ENCODE peak calls at places on chromosomes 6 and 20, in eight cellular contexts. One of them, this sample, is unnamed.

GRCh38 chr6:139060332-139060731 is 31.8 kb downstream of the ABRACL start:
- DNase-seq in left ventricle myocardium inferior: no peak
- DNase-seq in SK-N-SH: no peak
- DNase-seq in astrocyte of the spinal cord: peak
- DNase-seq in esophagus squamous epithelium: no peak
- DNase-seq in coronary artery: no peak
- DNase-seq in fibroblast of mammary gland: peak
- DNase-seq in GM23338: no peak
- DNase-seq in this sample: peak

GRCh38 chr6:112841553-112842337 is 494.6 kb downstream of the RFPL4B start:
- DNase-seq in SK-N-SH: no peak
- DNase-seq in esophagus squamous epithelium: no peak
- DNase-seq in fibroblast of mammary gland: no peak
- DNase-seq in GM23338: no peak
- DNase-seq in astrocyte of the spinal cord: no peak
- DNase-seq in coronary artery: no peak
- DNase-seq in left ventricle myocardium inferior: no peak
- DNase-seq in this sample: no peak

GRCh38 chr6:142900467-142900961 is 44.5 kb downstream of the HIVEP2 start:
- DNase-seq in coronary artery: no peak
- DNase-seq in astrocyte of the spinal cord: peak
- DNase-seq in esophagus squamous epithelium: no peak
- DNase-seq in left ventricle myocardium inferior: no peak
- DNase-seq in GM23338: no peak
- DNase-seq in SK-N-SH: no peak
- DNase-seq in fibroblast of mammary gland: peak
- DNase-seq in this sample: no peak

GRCh38 chr20:37543828-37544227 is 16.2 kb upstream of the BLCAP start:
- DNase-seq in left ventricle myocardium inferior: no peak
- DNase-seq in esophagus squamous epithelium: no peak
- DNase-seq in coronary artery: no peak
- DNase-seq in fibroblast of mammary gland: peak
- DNase-seq in GM23338: peak
- DNase-seq in SK-N-SH: peak
- DNase-seq in astrocyte of the spinal cord: no peak
- DNase-seq in this sample: peak

GRCh38 chr6:169208011-169208410 is 45.6 kb downstream of the THBS2 start:
- DNase-seq in coronary artery: no peak
- DNase-seq in left ventricle myocardium inferior: no peak
- DNase-seq in esophagus squamous epithelium: no peak
- DNase-seq in fibroblast of mammary gland: peak
- DNase-seq in SK-N-SH: no peak
- DNase-seq in astrocyte of the spinal cord: peak
- DNase-seq in GM23338: no peak
- DNase-seq in this sample: no peak

GRCh38 chr6:157539900-157540752 is 159.1 kb downstream of the ZDHHC14 start:
- DNase-seq in left ventricle myocardium inferior: no peak
- DNase-seq in GM23338: no peak
- DNase-seq in fibroblast of mammary gland: no peak
- DNase-seq in astrocyte of the spinal cord: no peak
- DNase-seq in esophagus squamous epithelium: no peak
- DNase-seq in SK-N-SH: no peak
- DNase-seq in coronary artery: peak
- DNase-seq in this sample: no peak

GRCh38 chr20:24608926-24609667 is 139.7 kb downstream of the SYNDIG1 start:
- DNase-seq in GM23338: no peak
- DNase-seq in coronary artery: no peak
- DNase-seq in fibroblast of mammary gland: peak
- DNase-seq in SK-N-SH: no peak
- DNase-seq in left ventricle myocardium inferior: no peak
- DNase-seq in astrocyte of the spinal cord: peak
- DNase-seq in esophagus squamous epithelium: no peak
- DNase-seq in this sample: peak

GRCh38 chr6:127972815-127973214 is 72.0 kb upstream of the THEMIS start:
- DNase-seq in astrocyte of the spinal cord: no peak
- DNase-seq in fibroblast of mammary gland: no peak
- DNase-seq in left ventricle myocardium inferior: no peak
- DNase-seq in esophagus squamous epithelium: no peak
- DNase-seq in SK-N-SH: no peak
- DNase-seq in GM23338: no peak
- DNase-seq in coronary artery: no peak
- DNase-seq in this sample: peak

GRCh38 chr20:48642105-48642880 is 185.5 kb downstream of the PREX1 start:
- DNase-seq in fibroblast of mammary gland: no peak
- DNase-seq in esophagus squamous epithelium: no peak
- DNase-seq in left ventricle myocardium inferior: no peak
- DNase-seq in coronary artery: no peak
- DNase-seq in astrocyte of the spinal cord: no peak
- DNase-seq in SK-N-SH: no peak
- DNase-seq in GM23338: no peak
- DNase-seq in this sample: no peak

GRCh38 chr6:894274-894673 is 201.3 kb upstream of the EXOC2 start:
- DNase-seq in esophagus squamous epithelium: no peak
- DNase-seq in astrocyte of the spinal cord: no peak
- DNase-seq in left ventricle myocardium inferior: no peak
- DNase-seq in coronary artery: no peak
- DNase-seq in fibroblast of mammary gland: no peak
- DNase-seq in GM23338: peak
- DNase-seq in SK-N-SH: no peak
- DNase-seq in this sample: no peak

GRCh38 chr6:119791746-119792145 is 442.2 kb upstream of the MAN1A1 start:
- DNase-seq in GM23338: no peak
- DNase-seq in left ventricle myocardium inferior: no peak
- DNase-seq in coronary artery: no peak
- DNase-seq in SK-N-SH: no peak
- DNase-seq in fibroblast of mammary gland: peak
- DNase-seq in esophagus squamous epithelium: no peak
- DNase-seq in astrocyte of the spinal cord: peak
- DNase-seq in this sample: peak

GRCh38 chr6:17633465-17634188 is 33.5 kb downstream of the FAM8A1 start:
- DNase-seq in astrocyte of the spinal cord: no peak
- DNase-seq in esophagus squamous epithelium: no peak
- DNase-seq in left ventricle myocardium inferior: no peak
- DNase-seq in fibroblast of mammary gland: no peak
- DNase-seq in GM23338: no peak
- DNase-seq in coronary artery: no peak
- DNase-seq in SK-N-SH: no peak
- DNase-seq in this sample: no peak

GRCh38 chr6:84645563-84646266 is 118.7 kb downstream of the TBX18 start:
- DNase-seq in esophagus squamous epithelium: no peak
- DNase-seq in left ventricle myocardium inferior: no peak
- DNase-seq in astrocyte of the spinal cord: peak
- DNase-seq in fibroblast of mammary gland: peak
- DNase-seq in coronary artery: no peak
- DNase-seq in SK-N-SH: no peak
- DNase-seq in GM23338: no peak
- DNase-seq in this sample: peak

GRCh38 chr6:2958802-2959201 is 12.6 kb downstream of the SERPINB6 start:
- DNase-seq in esophagus squamous epithelium: no peak
- DNase-seq in astrocyte of the spinal cord: no peak
- DNase-seq in fibroblast of mammary gland: no peak
- DNase-seq in left ventricle myocardium inferior: no peak
- DNase-seq in coronary artery: no peak
- DNase-seq in SK-N-SH: no peak
- DNase-seq in GM23338: no peak
- DNase-seq in this sample: no peak

GRCh38 chr20:7938058-7938457 is 2.2 kb downstream of the HAO1 start:
- DNase-seq in astrocyte of the spinal cord: no peak
- DNase-seq in left ventricle myocardium inferior: no peak
- DNase-seq in GM23338: no peak
- DNase-seq in SK-N-SH: no peak
- DNase-seq in esophagus squamous epithelium: no peak
- DNase-seq in fibroblast of mammary gland: no peak
- DNase-seq in coronary artery: no peak
- DNase-seq in this sample: peak

GRCh38 chr6:157985378-157986155 is 3.9 kb downstream of the SYNJ2 start:
- DNase-seq in coronary artery: no peak
- DNase-seq in GM23338: peak
- DNase-seq in SK-N-SH: no peak
- DNase-seq in astrocyte of the spinal cord: no peak
- DNase-seq in esophagus squamous epithelium: no peak
- DNase-seq in fibroblast of mammary gland: no peak
- DNase-seq in left ventricle myocardium inferior: no peak
- DNase-seq in this sample: no peak

GRCh38 chr6:18595774-18596528 is 208.8 kb downstream of the RNF144B start:
- DNase-seq in fibroblast of mammary gland: peak
- DNase-seq in esophagus squamous epithelium: no peak
- DNase-seq in left ventricle myocardium inferior: no peak
- DNase-seq in astrocyte of the spinal cord: peak
- DNase-seq in SK-N-SH: peak
- DNase-seq in GM23338: peak
- DNase-seq in coronary artery: no peak
- DNase-seq in this sample: peak

DNA sequence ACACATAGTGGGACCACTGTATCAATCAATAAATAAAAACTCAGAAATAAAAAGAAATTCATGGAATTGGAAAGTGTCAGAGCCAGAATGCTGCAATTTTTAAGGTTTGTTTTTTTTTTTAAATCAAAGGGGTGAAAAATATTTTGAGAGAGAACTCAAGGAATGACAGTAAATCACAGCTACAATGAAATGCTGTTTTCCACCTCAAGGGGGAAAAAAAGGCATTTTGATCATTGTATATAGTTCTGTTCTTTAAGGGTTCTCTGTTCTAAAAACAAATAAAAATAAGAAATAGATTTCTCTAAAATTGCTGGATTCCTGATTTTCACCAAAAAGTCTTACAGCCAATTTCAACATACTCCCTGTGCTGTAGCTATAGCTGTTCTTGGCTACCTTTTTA is 24.5 kb downstream of the FAXC start:
- DNase-seq in astrocyte of the spinal cord: no peak
- DNase-seq in esophagus squamous epithelium: no peak
- DNase-seq in fibroblast of mammary gland: no peak
- DNase-seq in SK-N-SH: no peak
- DNase-seq in coronary artery: no peak
- DNase-seq in GM23338: no peak
- DNase-seq in left ventricle myocardium inferior: no peak
- DNase-seq in this sample: no peak
- TF ChIP-seq CTCF in astrocyte of the spinal cord: no peak
- TF ChIP-seq CTCF in esophagus squamous epithelium: no peak
- TF ChIP-seq CTCF in fibroblast of mammary gland: no peak
- TF ChIP-seq CTCF in SK-N-SH: no peak
- TF ChIP-seq CTCF in coronary artery: no peak
- TF ChIP-seq CTCF in GM23338: no peak
- TF ChIP-seq CTCF in left ventricle myocardium inferior: no peak
- TF ChIP-seq CTCF in this sample: no peak

DNA sequence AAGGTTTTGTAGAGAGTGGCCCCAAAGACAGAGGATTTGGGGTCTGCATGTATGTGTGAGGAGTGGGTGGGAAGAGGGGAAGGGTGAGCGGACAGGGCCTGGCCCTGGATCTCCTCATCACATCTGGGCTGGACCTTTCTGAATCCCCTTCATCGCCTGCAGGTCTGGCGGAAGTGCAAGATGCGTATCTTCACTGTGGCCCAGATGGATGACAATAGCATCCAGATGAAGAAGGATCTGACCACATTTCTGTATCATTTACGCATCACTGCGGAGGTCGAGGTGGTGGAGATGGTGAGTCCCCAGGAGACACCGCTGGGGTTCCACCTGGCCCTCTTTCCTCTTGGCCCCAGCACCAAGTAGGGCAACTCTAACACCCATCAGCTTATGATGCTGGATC is 24.4 kb downstream of the SLC12A5 start:
- DNase-seq in astrocyte of the spinal cord: no peak
- DNase-seq in esophagus squamous epithelium: no peak
- DNase-seq in SK-N-SH: no peak
- DNase-seq in fibroblast of mammary gland: no peak
- DNase-seq in left ventricle myocardium inferior: no peak
- DNase-seq in coronary artery: peak
- DNase-seq in GM23338: no peak
- DNase-seq in this sample: no peak
- H3K4me3 ChIP-seq in astrocyte of the spinal cord: no peak
- H3K4me3 ChIP-seq in esophagus squamous epithelium: no peak
- H3K4me3 ChIP-seq in SK-N-SH: no peak
- H3K4me3 ChIP-seq in fibroblast of mammary gland: no peak
- H3K4me3 ChIP-seq in left ventricle myocardium inferior: no peak
- H3K4me3 ChIP-seq in coronary artery: no peak
- H3K4me3 ChIP-seq in GM23338: no peak
- H3K4me3 ChIP-seq in this sample: no peak

DNA sequence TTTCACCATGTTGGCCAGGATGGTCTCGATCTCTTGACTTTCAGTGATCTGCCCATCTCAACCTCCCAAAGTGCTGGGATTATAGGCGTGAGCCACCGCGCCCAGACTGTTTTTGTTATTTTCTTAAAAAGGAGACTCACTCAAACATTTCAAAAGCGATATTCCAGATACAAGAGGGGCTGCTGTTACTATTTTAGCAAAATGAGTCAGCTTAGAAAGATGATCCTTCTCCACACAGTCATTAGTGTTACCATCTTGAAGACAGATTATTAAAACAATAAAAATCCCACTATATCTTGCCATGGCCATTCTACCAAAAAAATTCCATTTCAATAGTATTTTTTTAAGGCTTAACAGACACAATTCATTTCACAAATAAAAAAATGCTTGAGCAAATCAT is 102.8 kb downstream of the PREP start:
- DNase-seq in esophagus squamous epithelium: no peak
- DNase-seq in GM23338: no peak
- DNase-seq in astrocyte of the spinal cord: peak
- DNase-seq in SK-N-SH: no peak
- DNase-seq in coronary artery: no peak
- DNase-seq in left ventricle myocardium inferior: no peak
- DNase-seq in fibroblast of mammary gland: peak
- DNase-seq in this sample: no peak
- TF ChIP-seq CTCF in esophagus squamous epithelium: no peak
- TF ChIP-seq CTCF in GM23338: no peak
- TF ChIP-seq CTCF in astrocyte of the spinal cord: no peak
- TF ChIP-seq CTCF in SK-N-SH: no peak
- TF ChIP-seq CTCF in coronary artery: no peak
- TF ChIP-seq CTCF in left ventricle myocardium inferior: no peak
- TF ChIP-seq CTCF in fibroblast of mammary gland: no peak
- TF ChIP-seq CTCF in this sample: no peak

DNA sequence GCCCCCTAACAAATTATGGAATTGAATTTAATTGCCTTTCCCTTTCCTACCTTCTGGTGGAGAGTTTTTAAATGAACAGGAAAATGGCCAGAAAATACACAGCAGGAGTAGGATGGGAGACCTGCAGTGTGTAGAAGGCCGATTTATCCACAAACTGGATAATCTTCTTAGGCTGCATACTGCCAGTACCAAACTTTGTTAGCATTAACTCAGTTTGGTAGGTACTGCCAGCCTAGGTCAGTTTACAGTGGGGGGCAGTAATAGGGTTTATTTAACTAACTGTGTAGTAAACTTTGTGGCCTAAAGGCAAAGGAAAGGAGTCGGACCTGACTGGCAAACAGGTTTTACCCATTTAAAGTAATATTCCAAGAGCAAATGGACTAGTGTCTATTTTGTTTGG is 4.6 kb downstream of the NCOA3 start:
- DNase-seq in esophagus squamous epithelium: no peak
- DNase-seq in left ventricle myocardium inferior: no peak
- DNase-seq in SK-N-SH: no peak
- DNase-seq in astrocyte of the spinal cord: no peak
- DNase-seq in fibroblast of mammary gland: no peak
- DNase-seq in GM23338: no peak
- DNase-seq in coronary artery: no peak
- DNase-seq in this sample: no peak
- H3K4me3 ChIP-seq in esophagus squamous epithelium: no peak
- H3K4me3 ChIP-seq in left ventricle myocardium inferior: no peak
- H3K4me3 ChIP-seq in SK-N-SH: no peak
- H3K4me3 ChIP-seq in astrocyte of the spinal cord: no peak
- H3K4me3 ChIP-seq in fibroblast of mammary gland: no peak
- H3K4me3 ChIP-seq in GM23338: no peak
- H3K4me3 ChIP-seq in coronary artery: no peak
- H3K4me3 ChIP-seq in this sample: no peak